ENCODE peak calls at places on chromosomes 16 and 17, in four cellular contexts. K, O, S and R are unnamed samples. For H3K4me1, the result is how much of the 10 kb centered on the place peaks cover.

GRCh38 chr17:67157732-67158639 is 87.0 kb downstream of the HELZ start:
- DNase-seq in K (no peak), O (no peak), S (no peak), R (no peak)

GRCh38 chr16:87834668-87835473 is 34.4 kb downstream of the SLC7A5 start:
- DNase-seq in K (no peak), O (no peak), S (no peak), R (no peak)

GRCh38 chr17:78935419-78936323 is 10.5 kb upstream of the TIMP2 start:
- DNase-seq in K (no peak), O (no peak), S (peak), R (no peak)

GRCh38 chr17:41683441-41684007 is 5.2 kb upstream of the EIF1 start:
- DNase-seq in K (no peak), O (no peak), S (no peak), R (no peak)

GRCh38 chr16:72946474-72947194 is 101.3 kb downstream of the ZFHX3 start:
- DNase-seq in K (no peak), O (peak), S (peak), R (no peak)

GRCh38 chr16:14193316-14193871 is 122.3 kb downstream of the MRTFB start:
- DNase-seq in K (no peak), O (no peak), S (no peak), R (no peak)

GRCh38 chr16:3952342-3953131 is 72.0 kb upstream of the CREBBP start:
- DNase-seq in K (no peak), O (no peak), S (peak), R (no peak)

GRCh38 chr16:88558457-88559442 is 11.5 kb upstream of the ZC3H18 start:
- DNase-seq in K (no peak), O (peak), S (no peak), R (no peak)

GRCh38 chr17:34584805-34585416 is 5.5 kb downstream of the TMEM132E start:
- DNase-seq in K (peak), O (no peak), S (no peak), R (no peak)

GRCh38 chr17:56777859-56778258 is 55.9 kb downstream of the C17orf67 start:
- DNase-seq in K (no peak), O (no peak), S (no peak), R (no peak)

GRCh38 chr16:82137819-82138177 is 32.2 kb downstream of the MPHOSPH6 start:
- DNase-seq in K (no peak), O (no peak), S (no peak), R (no peak)

GRCh38 chr17:81641825-81642489 is 5.0 kb downstream of the TSPAN10 start:
- DNase-seq in K (no peak), O (no peak), S (no peak), R (no peak)

GRCh38 chr16:2987854-2988253 is 7.6 kb upstream of the PKMYT1 start:
- DNase-seq in K (no peak), O (no peak), S (no peak), R (no peak)

GRCh38 chr17:82752371-82753200 is 721 bp downstream of the TBCD start:
- DNase-seq in K (no peak), O (no peak), S (peak), R (no peak)

GRCh38 chr17:17971431-17972125 is 622 bp downstream of the TOM1L2 start:
- DNase-seq in K (no peak), O (peak), S (peak), R (no peak)

GRCh38 chr17:73822371-73822770 is 178.1 kb upstream of the SDK2 start:
- DNase-seq in K (no peak), O (no peak), S (peak), R (no peak)

GRCh38 chr17:20028436-20028835 is 19.3 kb downstream of the SPECC1 start:
- DNase-seq in K (no peak), O (no peak), S (no peak), R (no peak)

GRCh38 chr16:81625544-81626152 is 153.4 kb upstream of the PLCG2 start:
- DNase-seq in K (no peak), O (peak), S (peak), R (no peak)

GRCh38 chr17:77531641-77532040 is 390.9 kb downstream of the SEC14L1 start:
- DNase-seq in K (no peak), O (no peak), S (peak), R (no peak)

GRCh38 chr17:32445976-32446375 is 1.7 kb downstream of the PSMD11 start:
- DNase-seq in K (no peak), O (no peak), S (no peak), R (no peak)

GRCh38 chr17:50459081-50459676 is 9.5 kb downstream of the CHAD start:
- DNase-seq in K (no peak), O (no peak), S (no peak), R (no peak)

GRCh38 chr17:19409509-19409908 is 1.5 kb upstream of the RNF112 start:
- DNase-seq in K (no peak), O (no peak), S (no peak), R (no peak)

GRCh38 chr17:40319651-40320550 is 10.9 kb downstream of the RARA start:
- DNase-seq in K (peak), O (no peak), S (peak), R (no peak)

GRCh38 chr16:82281544-82281943 is 111.5 kb upstream of the MPHOSPH6 start:
- DNase-seq in K (no peak), O (no peak), S (no peak), R (no peak)

GRCh38 chr16:58046054-58046881 is 20.7 kb downstream of the MMP15 start:
- DNase-seq in K (no peak), O (no peak), S (no peak), R (no peak)

GRCh38 chr17:34370997-34371395 is 8.0 kb upstream of the CCL1 start:
- DNase-seq in K (no peak), O (no peak), S (no peak), R (no peak)

GRCh38 chr16:69405757-69406156 is 18.7 kb upstream of the CYB5B start:
- DNase-seq in K (no peak), O (no peak), S (no peak), R (no peak)

GRCh38 chr16:69406780-69407331 is 17.6 kb upstream of the CYB5B start:
- DNase-seq in K (no peak), O (no peak), S (no peak), R (no peak)

GRCh38 chr16:69408451-69408850 is 16.0 kb upstream of the CYB5B start:
- DNase-seq in K (no peak), O (no peak), S (peak), R (no peak)

GRCh38 chr16:69405326-69405725 is 19.1 kb upstream of the CYB5B start:
- DNase-seq in K (no peak), O (no peak), S (no peak), R (no peak)

GRCh38 chr16:69407702-69408323 is 16.6 kb upstream of the CYB5B start:
- DNase-seq in K (no peak), O (no peak), S (no peak), R (no peak)
- H3K27ac ChIP-seq in K (no peak), O (no peak), S (peak), R (no peak)

GRCh38 chr17:38752119-38752929 is at the start of gene PSMB3:
- DNase-seq in K (peak), O (peak), S (peak), R (peak)
- H3K4me1 ChIP-seq in K (half or more), O (under half), S (half or more), R (half or more)

GRCh38 chr16:56192644-56192960 is 1.3 kb downstream of the GNAO1 start:
- DNase-seq in K (no peak), O (no peak), S (no peak), R (no peak)

GRCh38 chr16:56191807-56192643 is 736 bp downstream of the GNAO1 start:
- DNase-seq in K (no peak), O (peak), S (no peak), R (no peak)

GRCh38 chr16:56189990-56190902 is 1.0 kb upstream of the GNAO1 start:
- DNase-seq in K (no peak), O (no peak), S (no peak), R (no peak)

GRCh38 chr16:56192971-56193936 is 2.0 kb downstream of the GNAO1 start:
- DNase-seq in K (no peak), O (no peak), S (no peak), R (no peak)

DNA sequence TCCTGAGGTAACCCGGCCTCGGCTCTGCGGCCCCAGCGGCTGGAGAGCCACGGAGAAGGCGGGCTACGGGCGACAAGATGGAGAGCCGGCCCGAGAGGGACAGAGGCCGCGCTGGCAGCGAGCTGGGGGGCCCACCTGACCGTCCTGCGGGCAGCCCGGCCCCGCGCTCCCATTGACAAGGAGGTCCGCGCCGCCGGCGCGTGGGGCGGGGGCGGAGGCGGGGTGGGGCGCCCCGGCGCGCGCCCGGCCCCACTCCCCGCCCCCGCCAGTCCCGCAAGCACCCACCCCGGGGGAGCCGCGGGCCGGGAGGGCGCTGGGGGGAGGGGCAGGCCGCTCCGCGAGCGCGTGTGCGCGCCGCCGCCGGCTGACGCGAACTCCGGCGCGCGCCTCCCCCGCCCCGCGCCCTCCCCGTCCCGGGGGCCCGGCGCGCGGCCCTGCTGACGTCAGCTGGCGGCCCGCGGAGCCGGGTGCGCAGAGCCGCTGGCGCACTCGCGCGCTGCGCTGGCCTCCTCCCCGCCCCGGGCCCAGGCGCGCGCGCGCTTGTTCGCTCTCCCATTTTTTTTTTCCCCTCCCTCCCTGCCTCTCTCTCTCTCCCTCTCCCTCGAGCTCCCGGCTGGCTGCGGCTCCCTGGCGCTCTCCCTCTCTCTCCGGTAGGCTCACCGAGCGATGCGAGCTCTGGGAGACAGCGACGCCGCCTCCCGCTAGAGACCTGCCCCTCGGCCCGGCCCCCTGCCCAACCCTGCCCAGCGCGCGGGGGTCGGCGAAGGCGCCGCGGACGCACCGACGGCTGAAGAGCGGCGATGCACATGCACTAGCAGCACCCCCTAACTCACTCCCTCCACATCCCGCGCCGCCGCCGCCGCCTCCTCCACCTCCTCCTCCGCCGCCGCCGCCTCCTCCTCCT is at the start of gene GNAO1:
- DNase-seq in K (peak), O (peak), S (peak), R (no peak)
- H3K27ac ChIP-seq in K (peak), O (no peak), S (peak), R (peak)

GRCh38 chr17:7579839-7580630 is 597 bp downstream of the CD68 start:
- DNase-seq in K (no peak), O (no peak), S (no peak), R (no peak)
- H3K4me1 ChIP-seq in K (half or more), O (under half), S (half or more), R (half or more)

GRCh38 chr17:30133197-30133596 is 16.6 kb downstream of the NSRP1 start:
- DNase-seq in K (no peak), O (no peak), S (no peak), R (no peak)

GRCh38 chr17:30137158-30137557 is 20.5 kb downstream of the NSRP1 start:
- DNase-seq in K (no peak), O (no peak), S (no peak), R (no peak)
- H3K27ac ChIP-seq in K (no peak), O (no peak), S (no peak), R (no peak)

GRCh38 chr17:59362811-59363205 is 31.4 kb downstream of the YPEL2 start:
- DNase-seq in K (no peak), O (no peak), S (no peak), R (no peak)

GRCh38 chr17:59365383-59365981 is 34.0 kb downstream of the YPEL2 start:
- DNase-seq in K (peak), O (no peak), S (no peak), R (no peak)

GRCh38 chr17:59361386-59361785 is 29.9 kb downstream of the YPEL2 start:
- DNase-seq in K (no peak), O (no peak), S (no peak), R (no peak)

GRCh38 chr17:59366040-59366757 is 34.7 kb downstream of the YPEL2 start:
- DNase-seq in K (no peak), O (peak), S (no peak), R (no peak)

DNA sequence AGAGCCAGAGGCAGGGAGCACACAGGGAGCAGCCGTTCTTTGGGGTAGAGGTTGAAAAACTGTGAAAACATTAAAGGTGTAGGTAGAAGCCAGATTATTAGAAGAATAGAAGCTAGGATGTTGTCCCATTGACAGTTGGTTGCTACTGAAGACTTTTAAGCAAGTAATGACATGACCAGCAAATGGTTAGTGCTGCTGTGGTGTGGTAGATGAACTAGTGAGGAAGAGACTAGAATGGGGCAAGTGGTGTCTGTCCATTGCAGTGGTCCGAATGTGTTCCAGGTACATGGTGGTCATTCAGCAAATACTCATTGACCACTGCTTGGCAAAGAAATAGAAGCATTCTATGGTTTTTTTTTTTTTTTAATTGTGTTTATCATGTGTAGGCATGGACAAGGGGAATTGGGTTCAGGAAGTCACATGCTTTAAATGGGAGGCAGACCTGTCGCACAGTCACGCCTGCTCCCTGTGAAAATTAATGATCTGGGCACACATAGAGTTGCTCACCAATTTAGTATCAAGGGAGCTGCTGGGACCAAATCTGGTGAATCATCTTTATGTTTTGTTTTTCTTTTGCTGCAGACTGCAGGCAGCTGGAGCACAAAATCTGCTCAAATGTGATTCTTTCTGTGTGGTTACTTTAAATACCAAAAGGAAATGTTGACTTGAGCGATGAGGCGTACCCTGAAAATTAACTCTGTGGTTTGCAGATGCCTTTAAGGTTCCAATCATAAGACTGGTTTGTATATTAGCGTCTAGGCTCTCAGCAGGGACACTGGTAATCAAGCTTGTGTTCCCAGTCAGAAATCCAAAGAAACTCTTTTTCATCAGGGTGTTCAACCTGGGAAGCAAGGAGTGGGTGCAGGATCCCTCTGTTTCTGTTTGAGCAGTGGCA is 30.7 kb downstream of the YPEL2 start:
- DNase-seq in K (peak), O (no peak), S (no peak), R (no peak)
- H3K4me1 ChIP-seq in K (half or more), O (half or more), S (half or more), R (half or more)

DNA sequence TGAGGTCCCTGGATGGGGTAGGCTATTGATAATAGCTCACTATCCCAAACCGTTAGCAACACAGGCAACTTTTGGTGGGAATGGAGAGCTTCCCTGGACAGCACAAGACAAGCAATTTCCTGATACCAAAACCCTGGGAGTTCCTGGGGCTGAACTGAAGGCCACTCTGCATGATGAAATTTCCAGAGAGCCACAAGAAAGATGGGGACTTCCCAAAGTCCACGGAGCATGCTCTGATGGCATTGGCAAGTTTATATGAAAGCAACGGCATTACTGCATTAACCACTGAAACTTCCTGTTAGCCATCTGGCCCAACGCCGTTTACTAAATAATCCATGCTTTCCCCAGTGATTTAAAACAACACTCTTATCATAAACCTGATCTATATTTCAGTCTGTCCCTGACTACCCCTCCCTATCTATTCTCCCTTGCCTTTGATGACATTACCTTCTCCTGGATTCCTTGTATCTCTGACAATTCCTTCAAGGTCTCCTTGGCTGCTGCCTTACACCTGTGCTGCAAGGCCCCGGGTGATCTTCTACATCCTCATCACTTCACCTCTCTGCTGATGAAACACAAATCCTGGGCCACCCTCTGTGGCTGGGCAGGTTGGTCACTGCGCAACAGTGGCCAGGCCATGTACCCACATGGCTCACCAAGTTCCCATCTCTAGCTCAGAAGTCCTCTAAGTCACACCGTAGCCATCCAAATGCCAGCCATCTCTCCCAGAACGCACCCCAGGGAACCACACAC is 108.5 kb upstream of the RCVRN start:
- DNase-seq in K (no peak), O (no peak), S (no peak), R (no peak)
- H3K27ac ChIP-seq in K (no peak), O (no peak), S (no peak), R (no peak)

GRCh38 chr16:27340654-27341053 is 26.9 kb downstream of the IL4R start:
- DNase-seq in K (no peak), O (no peak), S (no peak), R (no peak)

GRCh38 chr16:27337024-27337423 is 23.2 kb downstream of the IL4R start:
- DNase-seq in K (no peak), O (no peak), S (no peak), R (no peak)

GRCh38 chr16:27341549-27341948 is 27.8 kb downstream of the IL4R start:
- DNase-seq in K (no peak), O (no peak), S (no peak), R (no peak)

GRCh38 chr16:27341971-27342370 is 28.2 kb downstream of the IL4R start:
- DNase-seq in K (no peak), O (no peak), S (no peak), R (no peak)

GRCh38 chr16:27339180-27339579 is 25.4 kb downstream of the IL4R start:
- DNase-seq in K (no peak), O (no peak), S (no peak), R (no peak)
- H3K4me1 ChIP-seq in K (under half), O (under half), S (under half), R (under half)

DNA sequence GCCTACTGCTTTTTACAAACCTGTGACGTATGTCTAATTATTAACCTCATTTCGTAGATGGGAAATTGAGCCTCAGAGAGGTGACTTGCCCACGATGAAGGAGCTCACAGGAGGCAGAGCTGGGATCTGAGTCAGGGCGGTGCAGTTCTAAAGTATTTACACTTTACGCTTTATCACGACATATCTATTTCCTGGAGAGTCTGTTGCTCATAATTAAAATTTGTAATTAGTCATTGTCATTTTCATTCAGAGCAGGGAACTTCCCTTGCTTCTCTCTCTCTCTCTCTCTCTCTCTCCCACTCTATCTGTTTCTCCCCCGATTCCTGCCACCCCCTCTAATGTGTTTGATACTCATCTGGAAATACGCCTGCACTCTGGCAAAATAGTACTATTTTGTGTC is 5.9 kb downstream of the SLC5A11 start:
- DNase-seq in K (no peak), O (no peak), S (no peak), R (no peak)
- H3K27ac ChIP-seq in K (no peak), O (no peak), S (no peak), R (no peak)